ENCODE peak calls at places on chromosomes 4 and X, in four cellular contexts. One of them, this sample, is unnamed.

GRCh38 chrX:123291623-123292022 is 107.5 kb downstream of the GRIA3 start:
- DNase-seq in lower leg skin: no peak
- DNase-seq in AG09319: no peak
- DNase-seq in fibroblast of the aortic adventitia: peak
- DNase-seq in this sample: no peak

GRCh38 chrX:153190384-153190783 is 11.3 kb downstream of the MAGEA1 start:
- DNase-seq in lower leg skin: no peak
- DNase-seq in AG09319: no peak
- DNase-seq in fibroblast of the aortic adventitia: no peak
- DNase-seq in this sample: peak

GRCh38 chrX:105618393-105619101 is 203.8 kb upstream of the NRK start:
- DNase-seq in lower leg skin: no peak
- DNase-seq in AG09319: no peak
- DNase-seq in fibroblast of the aortic adventitia: no peak
- DNase-seq in this sample: no peak

GRCh38 chrX:11472381-11472780 is 179.2 kb downstream of the AMELX start:
- DNase-seq in lower leg skin: no peak
- DNase-seq in AG09319: no peak
- DNase-seq in fibroblast of the aortic adventitia: no peak
- DNase-seq in this sample: no peak

GRCh38 chr4:179110356-179110755 is 1668.1 kb upstream of the AGA start:
- DNase-seq in fibroblast of the aortic adventitia: no peak
- DNase-seq in AG09319: no peak
- DNase-seq in lower leg skin: no peak
- DNase-seq in this sample: no peak

GRCh38 chr4:158750379-158750778 is 18.4 kb upstream of the FNIP2 start:
- DNase-seq in AG09319: peak
- DNase-seq in fibroblast of the aortic adventitia: peak
- DNase-seq in lower leg skin: no peak
- DNase-seq in this sample: peak

GRCh38 chr4:22486276-22486675 is 29.6 kb downstream of the ADGRA3 start:
- DNase-seq in fibroblast of the aortic adventitia: no peak
- DNase-seq in AG09319: no peak
- DNase-seq in lower leg skin: no peak
- DNase-seq in this sample: no peak

GRCh38 chr4:6674500-6675149 is 19.1 kb upstream of the S100P start:
- DNase-seq in fibroblast of the aortic adventitia: no peak
- DNase-seq in AG09319: no peak
- DNase-seq in lower leg skin: no peak
- DNase-seq in this sample: peak

GRCh38 chrX:37423864-37424569 is 74.9 kb downstream of the PRRG1 start:
- DNase-seq in AG09319: no peak
- DNase-seq in lower leg skin: no peak
- DNase-seq in fibroblast of the aortic adventitia: peak
- DNase-seq in this sample: no peak

GRCh38 chr4:96139251-96139929 is 299.5 kb downstream of the PDHA2 start:
- DNase-seq in AG09319: no peak
- DNase-seq in lower leg skin: no peak
- DNase-seq in fibroblast of the aortic adventitia: no peak
- DNase-seq in this sample: no peak

GRCh38 chrX:40496728-40497127 is 84.0 kb upstream of the ATP6AP2 start:
- DNase-seq in fibroblast of the aortic adventitia: no peak
- DNase-seq in lower leg skin: no peak
- DNase-seq in AG09319: no peak
- DNase-seq in this sample: no peak

GRCh38 chr4:30882443-30882842 is 162.3 kb downstream of the PCDH7 start:
- DNase-seq in fibroblast of the aortic adventitia: no peak
- DNase-seq in AG09319: no peak
- DNase-seq in lower leg skin: no peak
- DNase-seq in this sample: no peak

GRCh38 chrX:71623105-71623450 is 4.8 kb upstream of the CXCR3 start:
- DNase-seq in fibroblast of the aortic adventitia: no peak
- DNase-seq in AG09319: no peak
- DNase-seq in lower leg skin: no peak
- DNase-seq in this sample: no peak

GRCh38 chrX:71625471-71625870 is 7.2 kb upstream of the CXCR3 start:
- DNase-seq in lower leg skin: no peak
- DNase-seq in fibroblast of the aortic adventitia: no peak
- DNase-seq in AG09319: no peak
- DNase-seq in this sample: no peak

GRCh38 chrX:71621644-71622346 is 3.5 kb upstream of the CXCR3 start:
- DNase-seq in fibroblast of the aortic adventitia: peak
- DNase-seq in lower leg skin: no peak
- DNase-seq in AG09319: no peak
- DNase-seq in this sample: peak

GRCh38 chrX:71623714-71624113 is 5.4 kb upstream of the CXCR3 start:
- DNase-seq in lower leg skin: no peak
- DNase-seq in AG09319: no peak
- DNase-seq in fibroblast of the aortic adventitia: no peak
- DNase-seq in this sample: no peak

DNA sequence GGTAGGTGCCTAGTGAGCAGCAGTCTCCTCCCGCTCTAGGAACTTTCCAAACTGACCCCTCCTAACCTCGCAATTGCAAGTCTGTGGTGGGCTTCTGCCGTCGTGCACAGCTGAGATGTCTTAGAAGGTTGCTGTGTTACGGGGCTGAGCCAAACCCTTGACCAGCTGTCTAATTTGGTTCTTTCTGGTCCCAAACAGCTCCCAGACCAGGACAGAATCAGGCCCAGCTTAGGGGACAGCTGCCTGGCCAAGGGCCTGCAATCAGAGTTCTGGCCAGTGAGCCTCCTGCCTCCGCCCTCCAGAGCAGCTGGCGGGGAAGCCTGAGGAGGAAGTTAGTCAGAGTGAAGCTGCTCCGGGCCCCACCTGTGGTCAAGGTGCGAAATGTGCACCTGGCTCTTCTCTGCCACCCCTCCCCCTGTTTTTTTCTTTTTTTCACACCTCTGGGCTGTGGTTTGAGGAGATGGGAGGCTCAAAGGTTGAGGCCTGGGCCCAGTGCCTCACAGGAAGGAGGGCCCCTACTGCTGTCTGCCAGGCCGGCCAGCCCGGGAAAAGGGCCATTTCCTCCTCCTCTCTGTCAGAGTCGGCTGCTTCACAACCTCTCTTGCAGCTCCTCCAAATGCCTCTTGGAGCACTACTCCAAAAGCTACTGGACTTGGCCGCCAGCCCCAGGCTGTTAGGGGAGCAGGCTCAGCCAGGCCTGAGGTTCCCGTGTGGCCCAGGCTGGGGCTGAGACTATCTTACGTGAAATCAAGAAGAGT is 4.2 kb upstream of the CXCR3 start:
- DNase-seq in lower leg skin: peak
- DNase-seq in fibroblast of the aortic adventitia: peak
- DNase-seq in AG09319: peak
- DNase-seq in this sample: peak
- TF ChIP-seq CTCF in lower leg skin: no peak
- TF ChIP-seq CTCF in fibroblast of the aortic adventitia: peak
- TF ChIP-seq CTCF in AG09319: peak
- TF ChIP-seq CTCF in this sample: peak

DNA sequence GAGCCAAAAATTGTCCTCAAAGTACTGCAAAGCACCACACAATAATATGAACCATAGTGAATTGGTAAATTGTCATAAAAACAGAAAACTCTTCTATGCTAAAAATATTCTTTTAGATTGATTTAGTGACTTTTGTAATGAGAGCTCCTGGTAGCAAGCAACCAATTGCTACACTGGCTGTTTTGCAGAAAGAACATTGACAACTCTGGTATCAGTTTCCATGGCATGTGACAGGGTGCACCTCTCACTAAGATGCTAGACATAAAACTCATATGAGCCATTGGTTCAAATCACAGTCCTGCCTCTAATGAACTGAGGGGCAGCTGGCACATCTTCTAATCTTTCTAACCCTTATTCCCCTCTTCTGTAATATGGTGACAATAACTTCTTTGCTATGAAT is 212.2 kb downstream of the HS3ST1 start:
- DNase-seq in lower leg skin: no peak
- DNase-seq in fibroblast of the aortic adventitia: no peak
- DNase-seq in AG09319: no peak
- DNase-seq in this sample: no peak
- TF ChIP-seq CTCF in lower leg skin: no peak
- TF ChIP-seq CTCF in fibroblast of the aortic adventitia: no peak
- TF ChIP-seq CTCF in AG09319: no peak
- TF ChIP-seq CTCF in this sample: no peak

DNA sequence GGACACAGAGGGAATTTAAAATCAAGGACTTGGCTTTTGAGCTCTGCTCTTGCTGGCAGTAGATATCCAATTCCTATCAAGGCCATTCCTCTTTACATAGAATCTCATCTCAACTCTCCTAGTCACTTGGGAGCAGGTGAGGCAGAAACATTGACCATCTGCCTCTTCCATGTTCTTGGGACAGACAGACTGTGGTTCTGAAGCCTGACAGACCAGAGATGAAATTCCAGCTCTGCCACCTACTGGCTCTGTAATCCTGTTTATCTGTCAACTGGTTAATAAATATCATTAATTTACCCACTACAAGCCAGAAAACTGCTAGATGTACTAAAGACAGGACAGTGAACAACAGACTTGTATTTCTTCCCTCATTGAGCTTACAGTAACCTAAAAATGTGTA is 300.8 kb downstream of the ADGRL3 start:
- DNase-seq in fibroblast of the aortic adventitia: peak
- DNase-seq in AG09319: no peak
- DNase-seq in lower leg skin: no peak
- DNase-seq in this sample: peak
- TF ChIP-seq CTCF in fibroblast of the aortic adventitia: peak
- TF ChIP-seq CTCF in AG09319: no peak
- TF ChIP-seq CTCF in lower leg skin: no peak
- TF ChIP-seq CTCF in this sample: peak

GRCh38 chr4:53713296-53713695 is 122.0 kb upstream of the LNX1 start:
- DNase-seq in fibroblast of the aortic adventitia: no peak
- DNase-seq in AG09319: no peak
- DNase-seq in lower leg skin: no peak
- DNase-seq in this sample: no peak

GRCh38 chr4:53712326-53712725 is 121.0 kb upstream of the LNX1 start:
- DNase-seq in fibroblast of the aortic adventitia: no peak
- DNase-seq in lower leg skin: no peak
- DNase-seq in AG09319: no peak
- DNase-seq in this sample: no peak

GRCh38 chr4:53706422-53707032 is 115.2 kb upstream of the LNX1 start:
- DNase-seq in lower leg skin: no peak
- DNase-seq in fibroblast of the aortic adventitia: peak
- DNase-seq in AG09319: peak
- DNase-seq in this sample: peak

GRCh38 chr4:53711916-53712315 is 120.6 kb upstream of the LNX1 start:
- DNase-seq in fibroblast of the aortic adventitia: peak
- DNase-seq in AG09319: no peak
- DNase-seq in lower leg skin: no peak
- DNase-seq in this sample: peak

GRCh38 chr4:53709693-53710092 is 118.4 kb upstream of the LNX1 start:
- DNase-seq in AG09319: no peak
- DNase-seq in lower leg skin: no peak
- DNase-seq in fibroblast of the aortic adventitia: no peak
- DNase-seq in this sample: no peak
- TF ChIP-seq CTCF in AG09319: no peak
- TF ChIP-seq CTCF in lower leg skin: no peak
- TF ChIP-seq CTCF in fibroblast of the aortic adventitia: peak
- TF ChIP-seq CTCF in this sample: peak

DNA sequence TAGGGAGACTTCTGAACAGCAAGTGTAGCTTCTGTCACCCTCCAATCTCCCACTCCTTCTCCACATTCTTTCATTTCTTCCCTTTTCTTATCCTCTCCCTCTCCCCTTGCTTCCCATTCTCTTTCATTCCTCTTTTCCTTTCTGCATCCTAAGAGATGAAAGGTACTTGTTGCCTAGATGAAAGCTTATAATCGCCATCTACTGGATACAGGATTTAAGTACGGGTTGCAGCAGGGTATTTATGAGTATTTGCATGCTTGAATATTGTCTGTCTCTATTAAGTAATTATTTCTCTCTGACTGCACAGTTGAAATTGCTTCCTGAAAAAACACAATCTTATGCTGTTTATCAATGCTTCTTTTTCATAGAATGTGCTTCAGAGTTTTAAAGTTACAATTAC is 174.0 kb upstream of the TENT5D start:
- DNase-seq in AG09319: no peak
- DNase-seq in lower leg skin: no peak
- DNase-seq in fibroblast of the aortic adventitia: peak
- DNase-seq in this sample: no peak
- TF ChIP-seq CTCF in AG09319: no peak
- TF ChIP-seq CTCF in lower leg skin: no peak
- TF ChIP-seq CTCF in fibroblast of the aortic adventitia: no peak
- TF ChIP-seq CTCF in this sample: no peak

DNA sequence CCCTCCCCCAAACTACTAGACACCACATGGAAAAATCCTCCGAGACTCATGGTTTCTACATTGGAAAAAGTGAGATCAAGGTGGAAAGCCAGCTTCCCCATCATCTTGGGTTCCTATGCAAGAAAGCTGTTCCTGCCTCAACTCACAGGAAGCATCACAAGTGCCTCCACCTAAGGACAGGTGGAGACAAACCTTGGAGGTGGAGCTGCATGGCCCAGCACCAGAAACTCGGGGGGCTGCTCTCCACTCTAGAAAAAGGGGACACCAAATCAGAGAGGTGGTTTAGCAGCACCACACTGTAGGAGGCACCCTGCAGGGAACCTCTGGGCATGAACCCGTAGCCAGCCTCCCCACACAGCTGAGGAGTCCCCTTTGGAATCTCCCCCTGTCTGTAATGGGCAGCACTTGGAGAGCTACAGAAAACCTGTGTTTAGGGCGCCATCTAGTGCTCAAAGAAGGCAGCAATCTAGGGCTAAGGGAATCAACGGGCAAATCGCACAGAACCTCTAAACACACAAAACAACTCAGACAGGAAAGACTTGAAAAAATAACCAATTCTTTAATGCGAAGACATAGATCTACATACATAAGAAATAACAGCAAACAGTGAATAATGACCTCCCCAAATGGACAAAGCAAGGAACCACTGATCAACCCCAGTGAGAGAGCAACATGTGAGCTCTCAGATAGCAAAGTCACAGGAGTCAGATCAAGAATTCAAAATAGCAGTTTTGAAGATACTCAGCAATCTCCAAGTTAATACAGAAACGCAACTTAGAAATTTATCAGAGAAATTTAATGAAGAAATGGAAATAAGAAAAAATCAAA is 37.0 kb upstream of the ZBTB33 start:
- DNase-seq in AG09319: peak
- DNase-seq in fibroblast of the aortic adventitia: peak
- DNase-seq in lower leg skin: no peak
- DNase-seq in this sample: peak
- TF ChIP-seq CTCF in AG09319: peak
- TF ChIP-seq CTCF in fibroblast of the aortic adventitia: peak
- TF ChIP-seq CTCF in lower leg skin: no peak
- TF ChIP-seq CTCF in this sample: peak

DNA sequence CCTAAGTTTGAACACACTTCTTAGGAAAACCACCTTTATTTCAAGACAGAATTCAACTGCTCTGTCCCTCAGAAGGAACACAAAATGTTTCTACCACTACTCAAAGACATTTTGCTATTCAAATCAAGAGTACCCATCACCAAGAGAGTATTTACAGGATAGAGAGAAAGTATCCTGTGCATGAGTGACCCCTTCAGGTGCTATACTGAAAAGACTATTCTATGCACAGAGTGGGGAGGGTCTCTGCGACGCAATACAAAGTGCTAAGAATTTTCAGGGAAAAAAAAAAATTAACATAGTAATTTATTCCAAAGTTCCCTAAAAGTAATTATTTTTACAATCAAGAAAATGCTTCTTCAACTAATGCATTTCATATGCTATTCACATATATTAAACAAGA is 346.4 kb upstream of the FAM241A start:
- DNase-seq in fibroblast of the aortic adventitia: no peak
- DNase-seq in lower leg skin: no peak
- DNase-seq in AG09319: no peak
- DNase-seq in this sample: no peak
- TF ChIP-seq CTCF in fibroblast of the aortic adventitia: no peak
- TF ChIP-seq CTCF in lower leg skin: no peak
- TF ChIP-seq CTCF in AG09319: peak
- TF ChIP-seq CTCF in this sample: peak

GRCh38 chr4:164700471-164700870 is 53.5 kb upstream of the SMIM31 start:
- DNase-seq in fibroblast of the aortic adventitia: no peak
- DNase-seq in AG09319: no peak
- DNase-seq in lower leg skin: no peak
- DNase-seq in this sample: no peak
- TF ChIP-seq CTCF in fibroblast of the aortic adventitia: no peak
- TF ChIP-seq CTCF in AG09319: no peak
- TF ChIP-seq CTCF in lower leg skin: no peak
- TF ChIP-seq CTCF in this sample: no peak

This sample was measured in fibroblast of villous mesenchyme.